ENCODE peak calls at places on chromosome 7, in ten cellular contexts. J, E, V, D, Z, Y, B, O, C and K are unnamed samples.

GRCh38 chr7:159109092-159110035 is 35.3 kb downstream of the VIPR2 start:
- DNase-seq in J (no peak), E (no peak), V (no peak), D (peak), Z (no peak), Y (no peak), B (no peak), O (no peak), C (no peak), K (no peak)

GRCh38 chr7:44277391-44277790 is 48.0 kb downstream of the CAMK2B start:
- DNase-seq in J (no peak), E (no peak), V (no peak), D (peak), Z (peak), Y (no peak), B (no peak), O (no peak), C (no peak), K (no peak)

GRCh38 chr7:462173-463103 is 57.2 kb downstream of the PDGFA start:
- DNase-seq in J (no peak), E (no peak), V (no peak), D (no peak), Z (peak), Y (no peak), B (no peak), O (no peak), C (no peak), K (no peak)

GRCh38 chr7:57198801-57199200 is 66.6 kb upstream of the ZNF479 start:
- DNase-seq in J (no peak), E (no peak), V (no peak), D (no peak), Z (no peak), Y (no peak), B (no peak), O (no peak), C (no peak), K (no peak)

GRCh38 chr7:14834888-14835287 is 67.7 kb downstream of the DGKB start:
- DNase-seq in J (no peak), E (no peak), V (no peak), D (no peak), Z (no peak), Y (no peak), B (no peak), O (no peak), C (peak), K (no peak)

GRCh38 chr7:476736-477360 is 42.8 kb downstream of the PDGFA start:
- DNase-seq in J (no peak), E (no peak), V (no peak), D (peak), Z (peak), Y (no peak), B (no peak), O (no peak), C (no peak), K (no peak)

GRCh38 chr7:81603-82342 is 110.6 kb upstream of the FAM20C start:
- DNase-seq in J (no peak), E (no peak), V (no peak), D (peak), Z (no peak), Y (no peak), B (no peak), O (no peak), C (no peak), K (no peak)

GRCh38 chr7:132117181-132117580 is 459.1 kb downstream of the PLXNA4 start:
- DNase-seq in J (no peak), E (no peak), V (peak), D (no peak), Z (no peak), Y (no peak), B (peak), O (no peak), C (peak), K (peak)

GRCh38 chr7:51314726-51315125 is 1.9 kb downstream of the COBL start:
- DNase-seq in J (no peak), E (no peak), V (no peak), D (no peak), Z (no peak), Y (no peak), B (no peak), O (no peak), C (no peak), K (no peak)